ENCODE peak calls at places on chromosomes 12 and 14, in five cellular contexts. Z, F, Q, K and C are unnamed samples. For H3K9me3, the result is how much of the 10 kb centered on the place peaks cover.

GRCh38 chr12:27133022-27133590 is 50.7 kb upstream of the C12orf71 start:
- DNase-seq in Z (no peak), F (no peak), Q (no peak), K (no peak), C (no peak)

GRCh38 chr12:33253123-33253522 is 186.5 kb downstream of the SYT10 start:
- DNase-seq in Z (no peak), F (no peak), Q (peak), K (no peak), C (no peak)

GRCh38 chr14:61860294-61860918 is 98.2 kb downstream of the SNAPC1 start:
- DNase-seq in Z (no peak), F (peak), Q (peak), K (peak), C (no peak)

GRCh38 chr12:1496162-1496925 is 98.0 kb downstream of the FBXL14 start:
- DNase-seq in Z (no peak), F (peak), Q (no peak), K (peak), C (peak)

GRCh38 chr12:102965281-102966155 is 8.0 kb downstream of the ASCL1 start:
- DNase-seq in Z (no peak), F (no peak), Q (no peak), K (no peak), C (no peak)

GRCh38 chr12:83451189-83451588 is 764.5 kb downstream of the TMTC2 start:
- DNase-seq in Z (no peak), F (no peak), Q (no peak), K (no peak), C (no peak)

GRCh38 chr14:34039428-34040047 is 88.7 kb upstream of the EGLN3 start:
- DNase-seq in Z (no peak), F (no peak), Q (no peak), K (no peak), C (no peak)

GRCh38 chr12:25458047-25458552 is 95.0 kb downstream of the LMNTD1 start:
- DNase-seq in Z (no peak), F (no peak), Q (peak), K (no peak), C (no peak)

GRCh38 chr14:70097576-70098256 is 91.0 kb downstream of the SLC8A3 start:
- DNase-seq in Z (no peak), F (no peak), Q (no peak), K (no peak), C (no peak)

GRCh38 chr14:96062010-96062409 is 22.8 kb downstream of the C14orf132 start:
- DNase-seq in Z (no peak), F (no peak), Q (no peak), K (no peak), C (no peak)

GRCh38 chr14:69910871-69911270 is 31.7 kb downstream of the SMOC1 start:
- DNase-seq in Z (no peak), F (no peak), Q (no peak), K (no peak), C (no peak)

GRCh38 chr14:77024171-77024627 is 4.3 kb downstream of the IRF2BPL start:
- DNase-seq in Z (peak), F (peak), Q (no peak), K (peak), C (no peak)

GRCh38 chr14:100731846-100732765 is 5.4 kb downstream of the DLK1 start:
- DNase-seq in Z (no peak), F (no peak), Q (no peak), K (no peak), C (no peak)

GRCh38 chr12:65362231-65362630 is 83.7 kb downstream of the MSRB3 start:
- DNase-seq in Z (no peak), F (no peak), Q (no peak), K (no peak), C (no peak)

DNA sequence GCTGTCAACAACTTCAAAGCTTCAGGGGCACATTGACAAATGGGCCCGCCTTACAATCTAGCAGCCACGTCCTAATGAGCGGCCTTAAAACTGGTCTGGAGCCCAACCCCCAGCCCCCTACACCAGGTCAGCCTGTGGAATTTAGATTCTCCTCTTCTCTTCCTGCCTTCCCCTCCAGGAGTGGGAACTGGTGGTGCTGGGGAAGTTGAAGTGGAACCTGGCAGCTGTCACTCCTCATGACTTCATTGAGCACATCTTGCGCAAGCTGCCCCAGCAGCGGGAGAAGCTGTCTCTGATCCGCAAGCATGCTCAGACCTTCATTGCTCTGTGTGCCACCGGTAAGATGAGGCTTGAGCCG is 5.0 kb downstream of the CCND2 start:
- DNase-seq in Z (no peak), F (peak), Q (no peak), K (peak), C (no peak)
- H3K4me3 ChIP-seq in Z (no peak), F (no peak), Q (no peak), K (no peak), C (no peak)

GRCh38 chr14:105733081-105734065 is 207.0 kb downstream of the TMEM121 start:
- DNase-seq in Z (no peak), F (no peak), Q (no peak), K (no peak), C (no peak)
- H3K9me3 ChIP-seq in Z (under half), F (under half), Q (under half), K (under half), C (under half)

DNA sequence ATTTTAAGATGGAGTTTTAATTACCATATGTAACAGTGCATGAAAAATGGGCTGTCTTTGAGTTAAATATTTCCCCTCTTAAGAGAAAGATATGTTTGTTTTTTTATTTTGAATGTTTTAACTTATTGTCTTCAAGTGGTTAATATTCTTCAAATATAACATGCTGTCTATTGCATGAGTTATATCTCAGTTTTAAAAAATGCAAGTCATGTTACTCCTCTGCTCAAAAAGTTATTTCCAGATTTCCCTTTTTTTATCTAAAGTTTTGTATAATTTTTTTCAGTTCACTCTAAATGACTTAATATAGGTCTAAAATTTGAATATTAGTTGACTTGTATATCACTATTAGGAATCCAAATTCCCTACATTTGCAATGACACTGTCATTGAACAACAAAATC is 5.9 kb upstream of the KCNMB4 start:
- DNase-seq in Z (no peak), F (no peak), Q (no peak), K (no peak), C (no peak)
- H3K4me3 ChIP-seq in Z (no peak), F (no peak), Q (no peak), K (no peak), C (no peak)

GRCh38 chr14:106417224-106418049 is 891.1 kb downstream of the TMEM121 start:
- DNase-seq in Z (peak), F (peak), Q (no peak), K (peak), C (no peak)

GRCh38 chr14:106414464-106414863 is 888.1 kb downstream of the TMEM121 start:
- DNase-seq in Z (no peak), F (no peak), Q (no peak), K (no peak), C (no peak)

GRCh38 chr14:106422066-106422465 is 895.7 kb downstream of the TMEM121 start:
- DNase-seq in Z (no peak), F (no peak), Q (no peak), K (no peak), C (no peak)

GRCh38 chr14:106419432-106419831 is 893.0 kb downstream of the TMEM121 start:
- DNase-seq in Z (no peak), F (no peak), Q (no peak), K (no peak), C (no peak)
- H3K9me3 ChIP-seq in Z (under half), F (under half), Q (under half), K (under half), C (under half)

GRCh38 chr14:53955671-53956426 is 776 bp downstream of the BMP4 start:
- DNase-seq in Z (peak), F (peak), Q (peak), K (peak), C (no peak)

GRCh38 chr14:53955234-53955556 is 1.4 kb downstream of the BMP4 start:
- DNase-seq in Z (no peak), F (no peak), Q (no peak), K (no peak), C (no peak)

GRCh38 chr14:53953828-53954550 is 2.6 kb downstream of the BMP4 start:
- DNase-seq in Z (peak), F (peak), Q (no peak), K (peak), C (no peak)

GRCh38 chr14:53953002-53953827 is 3.4 kb downstream of the BMP4 start:
- DNase-seq in Z (peak), F (peak), Q (peak), K (peak), C (no peak)

GRCh38 chr14:53954551-53955233 is 1.9 kb downstream of the BMP4 start:
- DNase-seq in Z (peak), F (peak), Q (peak), K (peak), C (no peak)
- H3K4me3 ChIP-seq in Z (peak), F (peak), Q (peak), K (peak), C (peak)

GRCh38 chr14:105830171-105830570 is 303.8 kb downstream of the TMEM121 start:
- DNase-seq in Z (no peak), F (no peak), Q (no peak), K (no peak), C (no peak)
- H3K9me3 ChIP-seq in Z (under half), F (under half), Q (under half), K (under half), C (under half)

GRCh38 chr14:50820786-50821185 is 10.2 kb downstream of the NIN start:
- DNase-seq in Z (no peak), F (no peak), Q (no peak), K (no peak), C (no peak)

GRCh38 chr14:50812856-50813543 is 18.0 kb downstream of the NIN start:
- DNase-seq in Z (no peak), F (no peak), Q (no peak), K (no peak), C (no peak)

GRCh38 chr14:50814161-50814560 is 16.8 kb downstream of the NIN start:
- DNase-seq in Z (no peak), F (no peak), Q (no peak), K (no peak), C (no peak)

GRCh38 chr14:50813544-50813863 is 17.5 kb downstream of the NIN start:
- DNase-seq in Z (no peak), F (peak), Q (no peak), K (no peak), C (no peak)

GRCh38 chr14:50816419-50817047 is 14.4 kb downstream of the NIN start:
- DNase-seq in Z (peak), F (no peak), Q (peak), K (no peak), C (no peak)
- H3K4me3 ChIP-seq in Z (no peak), F (no peak), Q (no peak), K (no peak), C (no peak)

GRCh38 chr12:133202493-133203343 is 21.4 kb downstream of the ZNF268 start:
- DNase-seq in Z (no peak), F (no peak), Q (no peak), K (no peak), C (no peak)

GRCh38 chr12:133203344-133204263 is 22.3 kb downstream of the ZNF268 start:
- DNase-seq in Z (no peak), F (no peak), Q (no peak), K (no peak), C (no peak)

GRCh38 chr12:133201888-133202287 is 20.6 kb downstream of the ZNF268 start:
- DNase-seq in Z (no peak), F (no peak), Q (no peak), K (no peak), C (no peak)

GRCh38 chr12:133204264-133204603 is 22.9 kb downstream of the ZNF268 start:
- DNase-seq in Z (no peak), F (no peak), Q (no peak), K (no peak), C (no peak)

GRCh38 chr12:133206390-133206789 is 25.1 kb downstream of the ZNF268 start:
- DNase-seq in Z (no peak), F (no peak), Q (no peak), K (no peak), C (no peak)
- H3K9me3 ChIP-seq in Z (half or more), F (under half), Q (under half), K (half or more), C (half or more)